ENCODE peak calls at places on chromosome 1, in seven cellular contexts. Y, Z, L, V, P, R and I are unnamed samples.

GRCh38 chr1:235105051-235106043 is 23.3 kb downstream of the TOMM20 start:
- DNase-seq in Y (no peak), Z (no peak), L (peak), V (no peak), P (no peak), R (no peak), I (no peak)

GRCh38 chr1:73765551-73766233 is 432.3 kb downstream of the LRRIQ3 start:
- DNase-seq in Y (no peak), Z (no peak), L (no peak), V (no peak), P (no peak), R (no peak), I (no peak)

GRCh38 chr1:240413732-240414131 is 198.2 kb downstream of the GREM2 start:
- DNase-seq in Y (no peak), Z (no peak), L (no peak), V (no peak), P (no peak), R (no peak), I (no peak)

GRCh38 chr1:33130297-33130696 is 49.3 kb downstream of the AZIN2 start:
- DNase-seq in Y (no peak), Z (no peak), L (peak), V (no peak), P (peak), R (no peak), I (peak)

GRCh38 chr1:57269621-57270235 is 154.1 kb downstream of the DAB1 start:
- DNase-seq in Y (no peak), Z (no peak), L (no peak), V (no peak), P (no peak), R (no peak), I (no peak)

GRCh38 chr1:232145768-232146167 is 484.2 kb downstream of the SIPA1L2 start:
- DNase-seq in Y (no peak), Z (no peak), L (no peak), V (no peak), P (no peak), R (no peak), I (no peak)

GRCh38 chr1:78171736-78172590 is 126.2 kb downstream of the GIPC2 start:
- DNase-seq in Y (no peak), Z (no peak), L (peak), V (no peak), P (peak), R (no peak), I (no peak)

GRCh38 chr1:21672478-21673276 is 3.5 kb upstream of the RAP1GAP start:
- DNase-seq in Y (no peak), Z (no peak), L (peak), V (no peak), P (no peak), R (no peak), I (no peak)

GRCh38 chr1:179816196-179816960 is 61.2 kb downstream of the TOR1AIP2 start:
- DNase-seq in Y (no peak), Z (peak), L (peak), V (no peak), P (no peak), R (no peak), I (peak)

GRCh38 chr1:146036241-146036989 is 14.9 kb upstream of the HJV start:
- DNase-seq in Y (no peak), Z (no peak), L (no peak), V (no peak), P (no peak), R (no peak), I (no peak)

GRCh38 chr1:167439301-167439988 is 78.9 kb downstream of the CD247 start:
- DNase-seq in Y (peak), Z (peak), L (peak), V (no peak), P (peak), R (peak), I (no peak)

GRCh38 chr1:119659628-119660027 is 11.6 kb upstream of the ZNF697 start:
- DNase-seq in Y (peak), Z (no peak), L (peak), V (no peak), P (no peak), R (no peak), I (no peak)

GRCh38 chr1:181324797-181325616 is 158.3 kb upstream of the CACNA1E start:
- DNase-seq in Y (no peak), Z (no peak), L (no peak), V (no peak), P (no peak), R (peak), I (no peak)

GRCh38 chr1:237016626-237017025 is 12.4 kb upstream of the MT1HL1 start:
- DNase-seq in Y (no peak), Z (no peak), L (no peak), V (no peak), P (no peak), R (no peak), I (no peak)

GRCh38 chr1:10643607-10644306 is 152.7 kb downstream of the CASZ1 start:
- DNase-seq in Y (no peak), Z (no peak), L (no peak), V (no peak), P (no peak), R (no peak), I (no peak)

GRCh38 chr1:30029677-30030076 is 693.7 kb downstream of the MATN1 start:
- DNase-seq in Y (no peak), Z (no peak), L (no peak), V (no peak), P (no peak), R (no peak), I (no peak)

GRCh38 chr1:68010543-68010942 is 39.9 kb downstream of the DIRAS3 start:
- DNase-seq in Y (no peak), Z (no peak), L (peak), V (no peak), P (no peak), R (no peak), I (no peak)

GRCh38 chr1:59926381-59927243 is at the start of gene CYP2J2:
- DNase-seq in Y (peak), Z (peak), L (no peak), V (no peak), P (no peak), R (peak), I (peak)

GRCh38 chr1:232622981-232623380 is 7.0 kb downstream of the SIPA1L2 start:
- DNase-seq in Y (no peak), Z (no peak), L (no peak), V (no peak), P (no peak), R (no peak), I (no peak)

GRCh38 chr1:111961773-111962565 is 27.5 kb downstream of the KCND3 start:
- DNase-seq in Y (no peak), Z (no peak), L (no peak), V (no peak), P (no peak), R (peak), I (no peak)

GRCh38 chr1:172746091-172746949 is 87.4 kb downstream of the FASLG start:
- DNase-seq in Y (no peak), Z (no peak), L (peak), V (no peak), P (peak), R (no peak), I (peak)

GRCh38 chr1:35561297-35561971 is 3.8 kb downstream of the NCDN start:
- DNase-seq in Y (no peak), Z (peak), L (no peak), V (no peak), P (no peak), R (no peak), I (no peak)

GRCh38 chr1:68115308-68115707 is 64.9 kb upstream of the DIRAS3 start:
- DNase-seq in Y (no peak), Z (no peak), L (no peak), V (no peak), P (no peak), R (no peak), I (no peak)

GRCh38 chr1:3558036-3558726 is 53.1 kb downstream of the MEGF6 start:
- DNase-seq in Y (no peak), Z (no peak), L (no peak), V (no peak), P (no peak), R (no peak), I (no peak)

GRCh38 chr1:178345238-178345637 is 151.5 kb downstream of the CLEC20A start:
- DNase-seq in Y (no peak), Z (no peak), L (no peak), V (no peak), P (no peak), R (no peak), I (no peak)
- H3K27ac ChIP-seq in Y (no peak), Z (peak), L (no peak), V (peak), P (peak), R (no peak), I (peak)

GRCh38 chr1:183100575-183100974 is 77.4 kb downstream of the LAMC1 start:
- DNase-seq in Y (no peak), Z (no peak), L (no peak), V (no peak), P (no peak), R (no peak), I (no peak)
- H3K27ac ChIP-seq in Y (no peak), Z (no peak), L (no peak), V (no peak), P (no peak), R (no peak), I (no peak)

GRCh38 chr1:91829293-91830153 is 56.4 kb downstream of the TGFBR3 start:
- DNase-seq in Y (no peak), Z (no peak), L (no peak), V (no peak), P (no peak), R (no peak), I (no peak)
- H3K27ac ChIP-seq in Y (peak), Z (no peak), L (no peak), V (peak), P (no peak), R (peak), I (peak)

GRCh38 chr1:108815566-108815965 is 41.3 kb downstream of the AKNAD1 start:
- DNase-seq in Y (no peak), Z (no peak), L (no peak), V (no peak), P (no peak), R (no peak), I (no peak)
- H3K27ac ChIP-seq in Y (peak), Z (peak), L (peak), V (peak), P (peak), R (peak), I (peak)